ENCODE peak calls at places on chromosomes 12 and 14, in eight cellular contexts. W, G, X, R, Z, F, B and T are unnamed samples.

GRCh38 chr12:89918172-89918880 is 209.7 kb upstream of the ATP2B1 start:
- DNase-seq in W (no peak), G (peak; percentile 14), X (no peak), R (no peak), Z (peak; percentile 57), F (no peak), B (no peak), T (no peak)

GRCh38 chr14:90903101-90903500 is 86.9 kb upstream of the TTC7B start:
- DNase-seq in W (peak; percentile 12), G (peak; percentile 63), X (no peak), R (no peak), Z (peak; percentile 79), F (no peak), B (peak; percentile 39), T (peak; percentile 35)

GRCh38 chr12:51238037-51238509 is 553 bp upstream of the DAZAP2 start:
- DNase-seq in W (no peak), G (no peak), X (no peak), R (no peak), Z (no peak), F (no peak), B (no peak), T (no peak)

GRCh38 chr14:73418227-73418626 is 40.1 kb downstream of the NUMB start:
- DNase-seq in W (no peak), G (no peak), X (no peak), R (no peak), Z (no peak), F (no peak), B (no peak), T (no peak)

GRCh38 chr12:89935850-89936249 is 227.2 kb upstream of the ATP2B1 start:
- DNase-seq in W (no peak), G (no peak), X (no peak), R (no peak), Z (no peak), F (no peak), B (no peak), T (no peak)

GRCh38 chr12:121537814-121538698 is 42.8 kb downstream of the KDM2B start:
- DNase-seq in W (no peak), G (no peak), X (no peak), R (no peak), Z (no peak), F (no peak), B (peak; percentile 48), T (no peak)

GRCh38 chr14:96238676-96239075 is 17.3 kb upstream of the BDKRB1 start:
- DNase-seq in W (no peak), G (no peak), X (no peak), R (no peak), Z (no peak), F (no peak), B (no peak), T (no peak)

GRCh38 chr14:99904506-99904905 is 111.3 kb downstream of the EML1 start:
- DNase-seq in W (no peak), G (no peak), X (no peak), R (no peak), Z (no peak), F (no peak), B (no peak), T (no peak)

GRCh38 chr12:122845041-122845864 is 10.0 kb downstream of the HIP1R start:
- DNase-seq in W (no peak), G (no peak), X (peak; percentile 77), R (peak; percentile 38), Z (no peak), F (no peak), B (no peak), T (no peak)

GRCh38 chr12:2227360-2227759 is 174.6 kb downstream of the CACNA1C start:
- DNase-seq in W (no peak), G (no peak), X (no peak), R (no peak), Z (no peak), F (no peak), B (no peak), T (no peak)

GRCh38 chr14:90900712-90901111 is 84.5 kb upstream of the TTC7B start:
- DNase-seq in W (no peak), G (no peak), X (no peak), R (no peak), Z (no peak), F (no peak), B (no peak), T (peak; percentile 7)

GRCh38 chr14:74302634-74303569 is at the start of gene ABCD4:
- DNase-seq in W (peak; percentile 72), G (peak; percentile 93), X (peak; percentile 98), R (peak; percentile 96), Z (peak; percentile 98), F (peak; percentile 93), B (peak; percentile 97), T (peak; percentile 97)

GRCh38 chr12:109166371-109166770 is 50.0 kb downstream of the ACACB start:
- DNase-seq in W (no peak), G (no peak), X (no peak), R (no peak), Z (no peak), F (no peak), B (no peak), T (no peak)

GRCh38 chr14:31745741-31746140 is 184.5 kb downstream of the NUBPL start:
- DNase-seq in W (no peak), G (peak; percentile 10), X (no peak), R (no peak), Z (no peak), F (no peak), B (no peak), T (no peak)

GRCh38 chr12:92696240-92696639 is 6.5 kb upstream of the PLEKHG7 start:
- DNase-seq in W (peak; percentile 10), G (no peak), X (no peak), R (no peak), Z (no peak), F (no peak), B (peak; percentile 54), T (peak; percentile 81)

GRCh38 chr12:110436231-110436630 is 13.9 kb downstream of the ARPC3 start:
- DNase-seq in W (no peak), G (no peak), X (no peak), R (no peak), Z (no peak), F (no peak), B (no peak), T (peak; percentile 26)

DNA sequence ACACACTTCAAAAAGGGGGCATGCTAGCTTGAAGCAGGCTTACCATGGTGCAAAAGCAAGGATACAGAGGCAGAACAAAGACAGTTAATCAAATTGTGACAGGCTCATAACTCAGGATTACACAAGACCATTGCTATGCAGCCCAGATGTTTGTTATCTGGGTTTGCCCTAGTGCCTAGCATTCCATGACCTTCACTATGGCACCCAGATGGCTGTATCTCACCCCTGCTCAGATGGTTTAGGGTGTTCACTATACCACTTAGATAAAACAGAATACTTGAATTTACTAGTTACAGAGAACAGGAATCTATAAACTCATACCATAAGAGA is 56.2 kb downstream of the SDR9C7 start:
- DNase-seq in W (peak; percentile 25), G (peak; percentile 69), X (no peak), R (no peak), Z (no peak), F (no peak), B (no peak), T (no peak)
- H3K4me3 ChIP-seq in W (no peak overlapping the region), G (no peak overlapping the region), X (no peak overlapping the region), R (no peak overlapping the region), Z (no peak overlapping the region), F (no peak overlapping the region), B (no peak overlapping the region), T (no peak overlapping the region)

GRCh38 chr12:130347588-130347987 is 9.9 kb downstream of the PIWIL1 start:
- DNase-seq in W (no peak), G (no peak), X (no peak), R (no peak), Z (no peak), F (no peak), B (no peak), T (no peak)

GRCh38 chr12:130353081-130353480 is 15.4 kb downstream of the PIWIL1 start:
- DNase-seq in W (no peak), G (no peak), X (no peak), R (no peak), Z (no peak), F (no peak), B (no peak), T (no peak)

GRCh38 chr12:130354407-130354806 is 16.7 kb downstream of the PIWIL1 start:
- DNase-seq in W (no peak), G (no peak), X (no peak), R (no peak), Z (no peak), F (no peak), B (no peak), T (no peak)

GRCh38 chr12:130350715-130351114 is 13.0 kb downstream of the PIWIL1 start:
- DNase-seq in W (no peak), G (no peak), X (no peak), R (no peak), Z (no peak), F (no peak), B (no peak), T (no peak)

DNA sequence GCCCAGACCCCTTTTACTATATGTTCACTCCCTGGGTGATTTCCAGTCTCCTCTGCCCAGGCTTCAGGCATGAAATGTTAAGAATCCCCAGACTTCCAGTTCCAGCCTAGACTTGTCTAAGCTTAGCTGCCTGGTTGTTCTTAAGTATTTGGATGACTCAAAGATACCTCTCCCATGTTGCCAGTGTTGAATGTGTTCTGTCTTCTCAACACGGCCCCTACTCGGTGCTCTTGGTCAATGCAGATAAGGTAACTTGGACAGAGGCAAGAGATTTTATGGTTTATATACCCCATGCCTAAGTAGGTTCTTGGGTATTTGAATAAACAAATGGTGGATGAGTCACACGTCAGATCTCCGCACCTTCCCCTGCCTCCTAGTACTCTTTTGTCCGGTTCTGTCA is 13.6 kb downstream of the PIWIL1 start:
- DNase-seq in W (no peak), G (no peak), X (no peak), R (no peak), Z (no peak), F (no peak), B (no peak), T (no peak)
- TF ChIP-seq CTCF in W (no peak), G (no peak), X (no peak), R (no peak), Z (no peak), F (no peak), B (no peak), T (no peak)

DNA sequence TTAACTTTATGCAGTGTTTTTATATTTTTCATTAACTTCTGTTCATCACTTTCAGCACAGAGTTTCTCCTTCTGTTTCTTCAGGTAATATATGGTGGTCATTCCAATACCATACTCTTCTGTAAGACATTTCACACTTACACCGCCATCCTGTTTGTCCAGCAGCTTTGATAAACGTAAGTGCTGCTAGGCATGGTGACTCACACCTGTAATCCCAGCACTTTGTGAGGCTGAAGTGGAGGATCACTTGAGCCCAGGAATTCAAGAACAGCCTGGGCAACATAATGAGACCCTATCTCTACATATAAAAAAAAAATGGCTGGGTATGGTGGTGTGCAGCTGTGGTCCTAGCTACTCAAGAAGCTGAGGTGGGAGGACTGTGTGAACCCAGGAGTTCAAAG is 55.8 kb downstream of the EXOC5 start:
- DNase-seq in W (no peak), G (no peak), X (no peak), R (no peak), Z (no peak), F (no peak), B (no peak), T (no peak)
- H3K4me3 ChIP-seq in W (no peak overlapping the region), G (no peak overlapping the region), X (no peak overlapping the region), R (no peak overlapping the region), Z (no peak overlapping the region), F (no peak overlapping the region), B (no peak overlapping the region), T (no peak overlapping the region)

DNA sequence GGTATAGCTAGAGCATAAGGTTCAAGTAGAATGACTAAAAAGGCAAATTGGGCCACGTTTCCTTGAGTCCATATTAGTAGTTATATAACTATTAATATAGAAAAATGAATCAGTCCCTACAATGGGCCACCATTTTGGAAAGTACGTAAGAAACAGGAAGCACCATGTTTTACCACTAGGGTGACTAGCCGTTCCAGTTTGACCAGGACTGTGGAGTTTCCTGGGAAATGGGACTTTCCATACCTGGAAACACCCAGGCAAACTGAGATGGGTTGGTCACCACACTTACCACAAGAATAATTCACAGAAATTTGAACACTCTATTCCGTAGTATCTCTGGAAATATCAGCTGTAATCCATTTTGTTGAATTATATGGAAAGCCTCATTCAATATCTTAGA is 2.1 kb upstream of the MAGOHB start:
- DNase-seq in W (no peak), G (peak; percentile 54), X (no peak), R (no peak), Z (no peak), F (no peak), B (no peak), T (no peak)
- TF ChIP-seq CTCF in W (no peak), G (no peak), X (no peak), R (no peak), Z (no peak), F (no peak), B (no peak), T (no peak)